ENCODE peak calls at places on chromosome 22, in eight cellular contexts. C is HTR-8/SVneo; B is stimulated activated effector memory CD8-positive, alpha-beta T cell treated with anti-CD3 and anti-CD28 coated beads, Interleukin-12 subunit alpha, Interleukin-12 subunit beta, amount 100 ng/mL, for 72 hours; W is stimulated activated CD8-positive, alpha-beta memory T cell treated with anti-CD3 and anti-CD28 coated beads, Interleukin-15, amount 100 ng/mL, for 1 hour; Y is Daoy; P is T-helper 1 cell; S is ovary; T is fibroblast of lung. U is an unnamed sample.

GRCh38 chr22:35301370-35301874 is 1.7 kb downstream of the TOM1 start:
- DNase-seq in C (peak; percentile 29), B (no peak), W (no peak), Y (peak; percentile 46), P (no peak), S (no peak), T (peak; percentile 94), U (no peak)

GRCh38 chr22:26515938-26516337 is 3.7 kb upstream of the TFIP11 start:
- DNase-seq in C (no peak), B (no peak), W (no peak), Y (no peak), P (no peak), S (no peak), T (no peak), U (no peak)

GRCh38 chr22:44129614-44129976 is 51.1 kb upstream of the PARVG start:
- DNase-seq in C (no peak), B (no peak), W (no peak), Y (peak; percentile 29), P (no peak), S (no peak), T (peak; percentile 29), U (no peak)

GRCh38 chr22:19356708-19357269 is 65.3 kb upstream of the CLTCL1 start:
- DNase-seq in C (no peak), B (peak; percentile 37), W (no peak), Y (no peak), P (no peak), S (no peak), T (no peak), U (no peak)

GRCh38 chr22:32820131-32820882 is 18.8 kb downstream of the TIMP3 start:
- DNase-seq in C (no peak), B (no peak), W (no peak), Y (no peak), P (no peak), S (no peak), T (no peak), U (no peak)

GRCh38 chr22:31253949-31254348 is 38.3 kb downstream of the PIK3IP1 start:
- DNase-seq in C (no peak), B (no peak), W (no peak), Y (no peak), P (no peak), S (no peak), T (no peak), U (no peak)

GRCh38 chr22:36901411-36902142 is 11.9 kb upstream of the CSF2RB start:
- DNase-seq in C (no peak), B (no peak), W (no peak), Y (no peak), P (no peak), S (no peak), T (no peak), U (no peak)

GRCh38 chr22:24325105-24325757 is 54.6 kb downstream of the SPECC1L start:
- DNase-seq in C (peak; percentile 59), B (no peak), W (no peak), Y (peak; percentile 43), P (no peak), S (no peak), T (peak; percentile 88), U (no peak)

GRCh38 chr22:32058656-32059280 is 15.7 kb downstream of the SLC5A1 start:
- DNase-seq in C (no peak), B (no peak), W (no peak), Y (no peak), P (no peak), S (no peak), T (no peak), U (no peak)

GRCh38 chr22:41968601-41969000 is 642 bp upstream of the SEPTIN3 start:
- DNase-seq in C (no peak), B (no peak), W (no peak), Y (peak; percentile 18), P (no peak), S (no peak), T (no peak), U (no peak)

GRCh38 chr22:36010913-36011312 is 17.7 kb downstream of the RBFOX2 start:
- DNase-seq in C (peak; percentile 44), B (no peak), W (no peak), Y (peak; percentile 73), P (no peak), S (no peak), T (peak; percentile 90), U (no peak)

GRCh38 chr22:46245515-46245914 is 4.6 kb downstream of the CDPF1 start:
- DNase-seq in C (no peak), B (no peak), W (no peak), Y (no peak), P (no peak), S (peak; percentile 40), T (no peak), U (no peak)

GRCh38 chr22:39429186-39429585 is 27.6 kb upstream of the MGAT3 start:
- DNase-seq in C (no peak), B (no peak), W (no peak), Y (no peak), P (no peak), S (no peak), T (no peak), U (no peak)

GRCh38 chr22:41197808-41198585 is 7.1 kb upstream of the L3MBTL2 start:
- DNase-seq in C (peak; percentile 21), B (peak; percentile 62), W (no peak), Y (peak; percentile 70), P (peak; percentile 42), S (no peak), T (no peak), U (no peak)

GRCh38 chr22:43945632-43946390 is 9.4 kb upstream of the SAMM50 start:
- DNase-seq in C (peak; percentile 76), B (peak; percentile 80), W (peak; percentile 37), Y (peak; percentile 63), P (peak; percentile 35), S (no peak), T (peak; percentile 58), U (peak; percentile 41)

GRCh38 chr22:18970948-18971315 is 34.8 kb upstream of the PRODH start:
- DNase-seq in C (no peak), B (no peak), W (no peak), Y (no peak), P (no peak), S (no peak), T (no peak), U (no peak)

GRCh38 chr22:47059701-47060161 is 297.3 kb downstream of the TBC1D22A start:
- DNase-seq in C (no peak), B (no peak), W (no peak), Y (no peak), P (no peak), S (no peak), T (no peak), U (no peak)

GRCh38 chr22:23695748-23696325 is 5.0 kb downstream of the RGL4 start:
- DNase-seq in C (no peak), B (no peak), W (no peak), Y (no peak), P (no peak), S (no peak), T (no peak), U (no peak)

GRCh38 chr22:37940698-37941376 is 12.6 kb downstream of the C22orf23 start:
- DNase-seq in C (no peak), B (no peak), W (no peak), Y (no peak), P (no peak), S (no peak), T (no peak), U (no peak)

GRCh38 chr22:17436981-17437410 is 67.7 kb downstream of the CECR2 start:
- DNase-seq in C (no peak), B (no peak), W (no peak), Y (no peak), P (no peak), S (no peak), T (no peak), U (no peak)

GRCh38 chr22:25174156-25174887 is 25.3 kb upstream of the CRYBB3 start:
- DNase-seq in C (no peak), B (no peak), W (no peak), Y (no peak), P (no peak), S (no peak), T (no peak), U (no peak)

GRCh38 chr22:18110194-18110943 is at the start of gene TUBA8:
- DNase-seq in C (no peak), B (peak; percentile 55), W (no peak), Y (peak; percentile 44), P (no peak), S (peak; percentile 48), T (peak; percentile 20), U (no peak)

GRCh38 chr22:50312371-50312770 is 4.9 kb upstream of the PLXNB2 start:
- DNase-seq in C (no peak), B (no peak), W (no peak), Y (no peak), P (no peak), S (no peak), T (no peak), U (no peak)

GRCh38 chr22:20652582-20652981 is 121.3 kb upstream of the SERPIND1 start:
- DNase-seq in C (no peak), B (peak; percentile 30), W (no peak), Y (no peak), P (no peak), S (no peak), T (no peak), U (no peak)

GRCh38 chr22:29706991-29707390 is 12.8 kb upstream of the CABP7 start:
- DNase-seq in C (no peak), B (no peak), W (no peak), Y (no peak), P (no peak), S (no peak), T (no peak), U (no peak)

GRCh38 chr22:39898997-39899396 is 1.9 kb upstream of the GRAP2 start:
- DNase-seq in C (no peak), B (no peak), W (no peak), Y (no peak), P (no peak), S (no peak), T (no peak), U (no peak)

GRCh38 chr22:21797444-21798221 is 62.0 kb upstream of the YPEL1 start:
- DNase-seq in C (no peak), B (no peak), W (no peak), Y (no peak), P (no peak), S (no peak), T (no peak), U (no peak)

GRCh38 chr22:45502215-45503070 is at the start of gene FBLN1:
- DNase-seq in C (peak; percentile 67), B (no peak), W (no peak), Y (peak; percentile 47), P (no peak), S (peak; percentile 71), T (peak; percentile 69), U (no peak)

GRCh38 chr22:24498826-24499225 is 3.7 kb downstream of the UPB1 start:
- DNase-seq in C (no peak), B (no peak), W (no peak), Y (no peak), P (no peak), S (no peak), T (no peak), U (no peak)

GRCh38 chr22:43917523-43917922 is 6.1 kb upstream of the PNPLA3 start:
- DNase-seq in C (no peak), B (no peak), W (no peak), Y (no peak), P (no peak), S (no peak), T (peak; percentile 6), U (no peak)

GRCh38 chr22:26663374-26663923 is 6.1 kb downstream of the MIAT start:
- DNase-seq in C (no peak), B (no peak), W (no peak), Y (no peak), P (no peak), S (no peak), T (no peak), U (no peak)

GRCh38 chr22:45859231-45860161 is 117.5 kb downstream of the WNT7B start:
- DNase-seq in C (no peak), B (no peak), W (no peak), Y (no peak), P (no peak), S (no peak), T (no peak), U (no peak)

GRCh38 chr22:27318516-27318915 is 483.0 kb downstream of the MN1 start:
- DNase-seq in C (no peak), B (no peak), W (no peak), Y (no peak), P (no peak), S (peak; percentile 45), T (peak; percentile 35), U (no peak)

GRCh38 chr22:41915035-41915782 is at the start of gene SHISA8:
- DNase-seq in C (peak; percentile 51), B (no peak), W (no peak), Y (no peak), P (peak; percentile 60), S (peak; percentile 51), T (no peak), U (peak; percentile 30)

U was measured in central memory CD8-positive, alpha-beta T cell.